ENCODE peak calls at places on chromosomes 3 and 15, in four cellular contexts. C is posterior vena cava, T is NCI-H1436, N is EL. I is an unnamed sample.

GRCh38 chr3:14548321-14548729 is 8.2 kb upstream of the GRIP2 start:
- DNase-seq in C (no peak), T (peak), N (peak), I (peak)

GRCh38 chr15:56982987-56983386 is 64.5 kb downstream of the TCF12 start:
- DNase-seq in C (no peak), T (no peak), N (no peak), I (no peak)

GRCh38 chr3:188262913-188263683 is 109.1 kb downstream of the LPP start:
- DNase-seq in C (no peak), T (no peak), N (peak), I (no peak)

GRCh38 chr3:149801639-149802038 is 9.3 kb upstream of the ANKUB1 start:
- DNase-seq in C (no peak), T (no peak), N (no peak), I (no peak)

GRCh38 chr3:173403376-173403775 is 5.8 kb downstream of the NLGN1 start:
- DNase-seq in C (no peak), T (no peak), N (no peak), I (no peak)

GRCh38 chr15:76253851-76254440 is 57.3 kb downstream of the ETFA start:
- DNase-seq in C (no peak), T (no peak), N (no peak), I (peak)

GRCh38 chr3:31976302-31976701 is 4.8 kb downstream of the OSBPL10 start:
- DNase-seq in C (no peak), T (no peak), N (no peak), I (no peak)

GRCh38 chr3:43707998-43708397 is 17.3 kb downstream of the ABHD5 start:
- DNase-seq in C (no peak), T (no peak), N (peak), I (no peak)

GRCh38 chr3:195613468-195614069 is 29.8 kb upstream of the APOD start:
- DNase-seq in C (no peak), T (no peak), N (peak), I (no peak)

GRCh38 chr15:77370580-77370979 is 49.3 kb downstream of the PEAK1 start:
- DNase-seq in C (no peak), T (no peak), N (peak), I (no peak)

GRCh38 chr15:96160269-96160668 is 170.2 kb upstream of the NR2F2 start:
- DNase-seq in C (peak), T (no peak), N (no peak), I (peak)

GRCh38 chr3:31423522-31423921 is 109.2 kb upstream of the STT3B start:
- DNase-seq in C (no peak), T (no peak), N (peak), I (no peak)

GRCh38 chr3:158109804-158110657 is at the start of gene RSRC1:
- DNase-seq in C (peak), T (peak), N (peak), I (peak)

GRCh38 chr3:192188218-192188835 is 539.0 kb downstream of the FGF12 start:
- DNase-seq in C (peak), T (no peak), N (peak), I (peak)

GRCh38 chr15:25469377-25469776 is 30.6 kb upstream of the UBE3A start:
- DNase-seq in C (no peak), T (no peak), N (peak), I (peak)

GRCh38 chr3:112056451-112056929 is 22.0 kb downstream of the TMPRSS7 start:
- DNase-seq in C (no peak), T (no peak), N (peak), I (no peak)

I was measured in SJCRH30.